ENCODE peak calls at places on chromosomes 16 and 17, in five cellular contexts. B is vagina, O is spleen, X is endothelial cell of umbilical vein, S is sigmoid colon. F is an unnamed sample.

GRCh38 chr16:3662601-3663000 is 8.1 kb downstream of the DNASE1 start:
- DNase-seq in X (no peak), S (no peak), B (no peak), O (no peak), F (no peak)

GRCh38 chr17:57471941-57472368 is 215.6 kb downstream of the MSI2 start:
- DNase-seq in X (no peak), S (no peak), B (no peak), O (peak; percentile 15), F (no peak)

GRCh38 chr17:68389041-68389440 is 68.3 kb downstream of the WIPI1 start:
- DNase-seq in O (no peak), S (peak; percentile 57), X (no peak), B (no peak), F (no peak)

GRCh38 chr17:21218101-21218500 is 4.1 kb upstream of the TMEM11 start:
- DNase-seq in O (no peak), B (no peak), X (peak; percentile 16), S (no peak), F (no peak)

GRCh38 chr16:22300427-22301071 is 3.3 kb downstream of the POLR3E start:
- DNase-seq in S (peak; percentile 76), B (no peak), X (peak; percentile 52), O (peak; percentile 79), F (peak; percentile 66)

GRCh38 chr16:27822529-27823437 is 240.7 kb downstream of the GSG1L start:
- DNase-seq in O (peak; percentile 39), S (peak; percentile 46), X (no peak), B (no peak), F (no peak)

GRCh38 chr17:3911271-3912053 is 4.8 kb downstream of the P2RX1 start:
- DNase-seq in X (no peak), O (peak; percentile 95), S (no peak), B (no peak), F (peak; percentile 72)

GRCh38 chr17:3977387-3977786 is 13.2 kb upstream of the ATP2A3 start:
- DNase-seq in O (no peak), B (no peak), X (no peak), S (no peak), F (no peak)

GRCh38 chr16:2752850-2753522 is 548 bp downstream of the SRRM2 start:
- DNase-seq in O (no peak), B (no peak), X (no peak), S (peak; percentile 93), F (peak; percentile 87)

GRCh38 chr17:2222901-2223616 is 80.5 kb downstream of the SMG6 start:
- DNase-seq in B (no peak), S (peak; percentile 88), X (peak; percentile 66), O (no peak), F (peak; percentile 57)

GRCh38 chr17:52789829-52790228 is 631.3 kb upstream of the CA10 start:
- DNase-seq in O (no peak), B (no peak), X (peak; percentile 65), S (no peak), F (no peak)

GRCh38 chr17:2055494-2056220 is 754 bp downstream of the HIC1 start:
- DNase-seq in S (peak; percentile 68), O (peak; percentile 86), B (no peak), X (no peak), F (peak; percentile 39)

GRCh38 chr17:6800422-6801027 is 24.5 kb downstream of the FBXO39 start:
- DNase-seq in S (no peak), O (no peak), B (no peak), X (peak; percentile 28), F (no peak)

GRCh38 chr16:2251281-2252111 is at the start of gene ECI1:
- DNase-seq in X (peak; percentile 91), B (no peak), S (peak; percentile 98), O (peak; percentile 99), F (peak; percentile 98)

GRCh38 chr17:66833201-66833600 is 1.7 kb upstream of the CACNG5 start:
- DNase-seq in B (no peak), S (peak; percentile 44), X (no peak), O (no peak), F (no peak)

GRCh38 chr17:81043725-81044427 is 8.9 kb downstream of the BAIAP2 start:
- DNase-seq in S (no peak), O (peak; percentile 66), B (no peak), X (peak; percentile 32), F (no peak)

GRCh38 chr17:42096360-42097111 is 1.7 kb downstream of the ZNF385C start:
- DNase-seq in S (no peak), O (no peak), X (no peak), B (no peak), F (no peak)

GRCh38 chr17:61200349-61200735 is 199.3 kb upstream of the TBX2 start:
- DNase-seq in B (no peak), S (no peak), O (no peak), X (no peak), F (no peak)

GRCh38 chr17:45316271-45317112 is at the start of gene MAP3K14:
- DNase-seq in O (peak; percentile 97), S (peak; percentile 89), B (no peak), X (peak; percentile 82), F (peak; percentile 77)

GRCh38 chr16:48613061-48613957 is 3.3 kb upstream of the N4BP1 start:
- DNase-seq in S (no peak), B (no peak), O (no peak), X (no peak), F (peak; percentile 43)

GRCh38 chr17:17151055-17151454 is 55.1 kb downstream of the PLD6 start:
- DNase-seq in B (no peak), O (no peak), X (peak; percentile 59), S (no peak), F (no peak)

GRCh38 chr16:11224096-11224893 is 31.7 kb downstream of the SOCS1 start:
- DNase-seq in B (no peak), S (peak; percentile 86), X (no peak), O (peak; percentile 97), F (peak; percentile 86)

GRCh38 chr17:42518046-42518754 is 17.8 kb upstream of the NAGLU start:
- DNase-seq in B (peak; percentile 97), S (peak; percentile 97), X (peak; percentile 98), O (peak; percentile 73), F (peak; percentile 87)

GRCh38 chr16:69378036-69378435 is 7.8 kb downstream of the TERF2 start:
- DNase-seq in S (no peak), O (no peak), X (no peak), B (no peak), F (no peak)

GRCh38 chr16:66227766-66228530 is 138.5 kb upstream of the CDH5 start:
- DNase-seq in X (no peak), O (no peak), B (no peak), S (no peak), F (no peak)

GRCh38 chr17:73713136-73713535 is 68.9 kb upstream of the SDK2 start:
- DNase-seq in S (no peak), B (no peak), O (peak; percentile 66), X (no peak), F (no peak)

GRCh38 chr16:17343028-17343427 is 127.7 kb downstream of the XYLT1 start:
- DNase-seq in X (no peak), S (no peak), B (no peak), O (peak; percentile 77), F (peak; percentile 54)

GRCh38 chr16:67719778-67720144 is 645 bp upstream of the GFOD2 start:
- DNase-seq in O (peak; percentile 51), S (no peak), X (no peak), B (no peak), F (peak; percentile 17)

DNA sequence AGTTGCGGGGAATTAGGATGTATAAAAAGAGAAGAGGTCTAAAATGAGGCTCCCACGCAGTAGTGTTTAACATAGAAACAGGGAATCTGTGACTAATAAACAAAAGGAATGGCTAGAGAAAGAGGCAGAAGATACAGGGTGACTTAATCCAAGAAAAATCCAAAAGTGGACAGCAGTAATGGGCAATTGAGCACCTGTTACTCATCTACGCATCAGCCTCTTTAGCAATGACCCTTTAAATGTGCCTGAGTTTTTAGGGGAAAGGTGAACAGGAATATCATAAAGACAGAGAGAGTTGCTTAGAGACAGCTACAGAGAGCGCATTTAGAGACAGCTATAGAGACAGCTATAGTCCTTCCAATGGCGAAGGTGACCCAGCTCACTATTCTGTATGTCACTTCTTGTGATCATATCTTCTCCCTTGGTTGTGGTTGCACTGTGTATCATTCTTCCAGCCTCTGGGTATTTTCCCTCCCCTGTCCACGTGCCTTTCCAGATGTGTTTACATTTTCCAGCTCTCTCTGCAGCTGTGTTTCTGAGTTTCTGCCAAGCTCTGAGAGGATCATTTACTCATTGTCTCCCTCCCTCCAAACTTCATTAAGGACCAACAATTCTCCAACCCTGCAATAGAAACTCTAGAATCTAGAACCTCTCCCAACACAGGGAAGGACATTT is 61.5 kb downstream of the MYOCD start:
- DNase-seq in B (peak; percentile 12), X (no peak), O (no peak), S (no peak), F (no peak)
- TF ChIP-seq POLR2AphosphoS5 in B (no peak), X (no peak), O (no peak), S (peak; percentile 15), F (peak; percentile 55)

GRCh38 chr17:5438716-5439445 is at the start of gene C1QBP:
- DNase-seq in X (peak; percentile 96), S (peak; percentile 94), O (peak; percentile 97), B (no peak), F (peak; percentile 96)
- H3K4me3 ChIP-seq in X (peak within 1 kb of the TSS; percentile 64), S (peak within 1 kb of the TSS; percentile 75), O (peak within 1 kb of the TSS; percentile 90), B (peak within 1 kb of the TSS; percentile 89), F (peak within 1 kb of the TSS; percentile 77)

GRCh38 chr16:70740174-70740918 is 54.5 kb upstream of the MTSS2 start:
- DNase-seq in S (no peak), X (no peak), B (no peak), O (no peak), F (no peak)
- H3K4me1 ChIP-seq in S (no peaks in the 10 kb centered on the region), X (peaks cover 3% of the 10 kb centered on the region), B (peaks cover 68% of the 10 kb centered on the region), O (peaks cover 80% of the 10 kb centered on the region), F (peaks cover 21% of the 10 kb centered on the region)

DNA sequence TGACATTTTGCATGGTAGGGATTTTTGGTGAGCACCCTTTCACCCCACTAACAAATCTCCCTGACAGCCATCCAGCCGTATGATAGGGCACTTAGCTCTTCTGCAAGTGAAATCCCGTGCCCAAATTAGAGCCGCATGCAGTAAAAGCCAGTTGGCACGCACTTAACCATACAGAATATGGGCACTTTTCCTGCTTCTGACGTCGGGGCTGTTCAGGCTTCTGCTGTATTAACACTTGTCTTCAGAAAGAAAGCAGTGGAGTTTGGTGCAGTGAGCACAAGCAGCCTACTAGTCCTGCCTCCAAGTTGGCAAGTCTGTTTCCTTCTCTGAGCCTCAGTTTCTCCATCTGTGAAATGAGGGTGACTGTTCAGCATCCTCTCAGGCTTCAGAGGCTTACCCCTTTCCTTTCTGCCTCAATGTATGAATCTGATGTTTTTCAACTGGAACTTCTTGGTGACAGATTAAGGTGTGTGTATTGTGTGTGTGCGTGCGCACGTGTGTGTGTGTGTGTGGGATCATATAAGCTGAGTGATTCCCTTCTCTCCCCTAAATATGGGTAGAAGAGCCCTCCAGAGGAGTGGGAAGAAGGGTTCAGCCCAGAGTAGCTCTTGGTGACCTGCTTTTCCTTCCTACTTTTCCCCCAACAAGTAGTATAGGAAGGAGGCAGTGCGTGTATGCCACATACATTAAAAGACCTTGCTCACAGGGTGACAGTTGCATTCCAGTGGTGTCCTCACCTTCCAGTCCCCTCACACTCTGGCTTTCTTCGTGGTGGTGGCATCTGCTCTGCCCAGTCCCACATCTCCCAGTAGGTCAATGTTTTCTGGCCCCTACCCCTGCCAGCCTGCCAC is 19.0 kb downstream of the IGF2BP1 start:
- DNase-seq in O (no peak), X (peak; percentile 47), S (no peak), B (no peak), F (no peak)
- TF ChIP-seq POLR2AphosphoS5 in O (no peak), X (no peak), S (no peak), B (no peak), F (no peak)

F was measured in transverse colon.